ENCODE peak calls at places on chromosomes 6 and 20, in eight cellular contexts. D is uterus, B is PC-9, N is thoracic aorta, L is sigmoid colon, S is fibroblast of lung, H is stomach, C is mammary epithelial cell. M is an unnamed sample.
A peak's percentile ranks its signal among the peaks of the same experiment; 100 is the strongest.

GRCh38 chr20:49104365-49104648 is 58.2 kb downstream of the CSE1L start:
- DNase-seq in D (no peak), B (no peak), N (no peak), L (no peak), S (no peak), H (no peak), C (no peak), M (no peak)

GRCh38 chr20:47465335-47466090 is 36.2 kb upstream of the NCOA3 start:
- DNase-seq in D (no peak), B (no peak), N (no peak), L (no peak), S (no peak), H (no peak), C (no peak), M (no peak)

GRCh38 chr6:32825966-32826365 is 9.2 kb upstream of the HLA-DOB start:
- DNase-seq in D (no peak), B (no peak), N (no peak), L (no peak), S (peak; percentile 19), H (no peak), C (peak; percentile 84), M (no peak)

GRCh38 chr6:34568341-34568680 is 12.2 kb upstream of the SPDEF start:
- DNase-seq in D (no peak), B (peak; percentile 66), N (no peak), L (no peak), S (no peak), H (no peak), C (no peak), M (no peak)

GRCh38 chr20:25489221-25489863 is 81.9 kb downstream of the GINS1 start:
- DNase-seq in D (no peak), B (no peak), N (no peak), L (no peak), S (no peak), H (no peak), C (no peak), M (no peak)

GRCh38 chr20:8082025-8082424 is 50.0 kb upstream of the PLCB1 start:
- DNase-seq in D (no peak), B (no peak), N (no peak), L (no peak), S (peak; percentile 17), H (no peak), C (no peak), M (no peak)

GRCh38 chr6:41367700-41368099 is 32.3 kb downstream of the NCR2 start:
- DNase-seq in D (peak; percentile 35), B (peak; percentile 58), N (no peak), L (no peak), S (peak; percentile 42), H (peak; percentile 66), C (peak; percentile 24), M (no peak)

GRCh38 chr20:17635846-17636245 is 46.2 kb downstream of the RRBP1 start:
- DNase-seq in D (peak; percentile 47), B (no peak), N (no peak), L (no peak), S (no peak), H (no peak), C (no peak), M (no peak)

GRCh38 chr6:107646176-107646575 is 156.3 kb downstream of the SOBP start:
- DNase-seq in D (peak; percentile 43), B (peak; percentile 21), N (no peak), L (no peak), S (no peak), H (peak; percentile 34), C (no peak), M (peak; percentile 41)

GRCh38 chr20:39152742-39153141 is 190.6 kb downstream of the DHX35 start:
- DNase-seq in D (no peak), B (no peak), N (no peak), L (no peak), S (no peak), H (no peak), C (no peak), M (no peak)

GRCh38 chr6:130223508-130223907 is 757 bp upstream of the SAMD3 start:
- DNase-seq in D (no peak), B (no peak), N (no peak), L (no peak), S (no peak), H (no peak), C (peak; percentile 16), M (peak; percentile 14)

GRCh38 chr6:168574699-168575195 is 133.8 kb downstream of the SMOC2 start:
- DNase-seq in D (peak; percentile 93), B (no peak), N (peak; percentile 64), L (peak; percentile 93), S (no peak), H (no peak), C (no peak), M (no peak)

GRCh38 chr6:48429021-48429420 is 318.0 kb upstream of the PTCHD4 start:
- DNase-seq in D (no peak), B (no peak), N (no peak), L (no peak), S (peak; percentile 27), H (no peak), C (peak; percentile 9), M (no peak)

GRCh38 chr6:123338394-123338793 is 298.4 kb downstream of the TRDN start:
- DNase-seq in D (no peak), B (no peak), N (no peak), L (no peak), S (no peak), H (no peak), C (no peak), M (peak; percentile 62)

GRCh38 chr6:1363298-1363697 is 26.1 kb upstream of the FOXF2 start:
- DNase-seq in D (no peak), B (no peak), N (no peak), L (no peak), S (no peak), H (no peak), C (no peak), M (no peak)

GRCh38 chr6:158849899-158850806 is 31.0 kb upstream of the EZR start:
- DNase-seq in D (no peak), B (peak; percentile 66), N (no peak), L (no peak), S (peak; percentile 98), H (peak; percentile 54), C (peak; percentile 99), M (no peak)

GRCh38 chr6:116152620-116153019 is 26.7 kb upstream of the COL10A1 start:
- DNase-seq in D (no peak), B (no peak), N (no peak), L (no peak), S (no peak), H (no peak), C (no peak), M (no peak)

GRCh38 chr6:37368961-37369320 is 15.2 kb downstream of the RNF8 start:
- DNase-seq in D (no peak), B (no peak), N (no peak), L (no peak), S (no peak), H (no peak), C (no peak), M (no peak)
- H3K36me3 ChIP-seq in D (no peaks in the 10 kb centered on the region), B (no peaks in the 10 kb centered on the region), N (no peaks in the 10 kb centered on the region), L (peaks cover 42% of the 10 kb centered on the region), S (peaks cover 2% of the 10 kb centered on the region), H (peaks cover 10% of the 10 kb centered on the region), C (peaks cover 18% of the 10 kb centered on the region), M (peaks cover 8% of the 10 kb centered on the region)

GRCh38 chr20:62624719-62625455 is 17.4 kb upstream of the SLCO4A1 start:
- DNase-seq in D (no peak), B (no peak), N (no peak), L (no peak), S (no peak), H (no peak), C (no peak), M (no peak)

GRCh38 chr20:62622877-62623487 is 19.3 kb upstream of the SLCO4A1 start:
- DNase-seq in D (no peak), B (peak; percentile 65), N (no peak), L (no peak), S (no peak), H (no peak), C (no peak), M (no peak)

GRCh38 chr20:62623488-62624324 is 18.6 kb upstream of the SLCO4A1 start:
- DNase-seq in D (peak; percentile 96), B (peak; percentile 99), N (peak; percentile 83), L (peak; percentile 97), S (peak; percentile 80), H (peak; percentile 99), C (peak; percentile 91), M (peak; percentile 89)

GRCh38 chr20:62625516-62625915 is 16.8 kb upstream of the SLCO4A1 start:
- DNase-seq in D (no peak), B (no peak), N (no peak), L (no peak), S (no peak), H (no peak), C (no peak), M (no peak)

DNA sequence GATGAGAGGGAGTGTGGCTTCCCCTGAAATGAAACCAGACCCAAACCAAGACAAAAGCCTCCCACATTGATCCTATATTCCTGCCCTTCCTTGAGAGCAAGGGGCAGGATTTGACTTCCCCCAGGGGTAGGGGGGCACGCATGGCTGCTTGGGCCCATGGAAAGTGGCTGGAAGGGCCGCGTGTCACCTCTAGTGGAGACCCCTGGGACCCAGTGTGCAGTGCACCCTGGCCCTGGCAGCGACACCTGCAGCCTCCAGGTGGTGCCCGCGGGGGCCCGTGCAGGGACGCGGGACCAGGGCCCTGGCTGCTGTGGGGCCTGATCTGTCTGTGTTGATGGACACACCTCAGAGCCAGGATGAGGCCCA is 18.0 kb upstream of the SLCO4A1 start:
- DNase-seq in D (no peak), B (peak; percentile 58), N (no peak), L (no peak), S (no peak), H (peak; percentile 71), C (no peak), M (no peak)
- TF ChIP-seq CTCF in D (no peak), B (peak; percentile 58), N (no peak), L (no peak), S (no peak), H (peak; percentile 20), C (no peak), M (no peak)

GRCh38 chr20:63876489-63877036 is 11.5 kb downstream of the TPD52L2 start:
- DNase-seq in D (no peak), B (no peak), N (no peak), L (no peak), S (no peak), H (no peak), C (no peak), M (no peak)

GRCh38 chr20:63879264-63879663 is 14.2 kb downstream of the TPD52L2 start:
- DNase-seq in D (no peak), B (no peak), N (no peak), L (no peak), S (no peak), H (no peak), C (no peak), M (no peak)

GRCh38 chr20:63877755-63878470 is 12.8 kb downstream of the TPD52L2 start:
- DNase-seq in D (no peak), B (no peak), N (no peak), L (no peak), S (no peak), H (no peak), C (no peak), M (peak; percentile 39)

GRCh38 chr20:63881451-63882226 is 13.3 kb upstream of the DNAJC5 start:
- DNase-seq in D (no peak), B (no peak), N (no peak), L (no peak), S (no peak), H (no peak), C (no peak), M (no peak)

GRCh38 chr20:63878855-63879254 is 13.8 kb downstream of the TPD52L2 start:
- DNase-seq in D (no peak), B (no peak), N (no peak), L (no peak), S (no peak), H (no peak), C (no peak), M (no peak)
- H3K36me3 ChIP-seq in D (no peaks in the 10 kb centered on the region), B (peaks cover 34% of the 10 kb centered on the region), N (peaks cover 58% of the 10 kb centered on the region), L (peaks cover 82% of the 10 kb centered on the region), S (peaks cover 41% of the 10 kb centered on the region), H (peaks cover 58% of the 10 kb centered on the region), C (peaks cover 48% of the 10 kb centered on the region), M (no peaks in the 10 kb centered on the region)

GRCh38 chr6:2938632-2939083 is 32.7 kb downstream of the SERPINB6 start:
- DNase-seq in D (no peak), B (no peak), N (no peak), L (no peak), S (no peak), H (peak; percentile 14), C (peak; percentile 51), M (no peak)
- TF ChIP-seq CTCF in D (no peak), B (no peak), N (no peak), L (no peak), S (no peak), H (no peak), C (peak; percentile 60), M (no peak)